ENCODE peak calls at places on chromosome 17, in four cellular contexts. Q is activated B cell treated with CpG ODN at 0.5 μM for 24 hours, X is dorsolateral prefrontal cortex, E is WERI-Rb-1. Z is an unnamed sample.

GRCh38 chr17:42819939-42820535 is 4.0 kb downstream of the BECN1 start:
- DNase-seq in Q (peak; percentile 43), X (no peak), E (peak; percentile 88), Z (peak; percentile 83)

GRCh38 chr17:28180449-28180848 is 138.0 kb downstream of the NLK start:
- DNase-seq in Q (no peak), X (no peak), E (no peak), Z (no peak)

GRCh38 chr17:44097110-44097810 is 26.2 kb downstream of the HDAC5 start:
- DNase-seq in Q (no peak), X (no peak), E (peak; percentile 75), Z (no peak)

GRCh38 chr17:59466943-59467801 is 98.2 kb upstream of the DHX40 start:
- DNase-seq in Q (no peak), X (no peak), E (no peak), Z (no peak)

GRCh38 chr17:82696916-82697807 is 1.3 kb downstream of the RAB40B start:
- DNase-seq in Q (no peak), X (no peak), E (no peak), Z (peak; percentile 33)

GRCh38 chr17:34580685-34581445 is 1.5 kb downstream of the TMEM132E start:
- DNase-seq in Q (no peak), X (peak; percentile 50), E (peak; percentile 25), Z (peak; percentile 72)

GRCh38 chr17:83007504-83008475 is 71.6 kb upstream of the METRNL start:
- DNase-seq in Q (no peak), X (no peak), E (no peak), Z (no peak)

GRCh38 chr17:35791681-35792350 is 3.6 kb downstream of the MMP28 start:
- DNase-seq in Q (no peak), X (no peak), E (no peak), Z (no peak)

GRCh38 chr17:22514315-22514714 is 822.0 kb downstream of the KCNJ18 start:
- DNase-seq in Q (no peak), X (no peak), E (no peak), Z (no peak)

GRCh38 chr17:17412331-17412730 is 64.5 kb upstream of the MED9 start:
- DNase-seq in Q (no peak), X (no peak), E (no peak), Z (no peak)

GRCh38 chr17:77343031-77343866 is 202.5 kb downstream of the SEC14L1 start:
- DNase-seq in Q (no peak), X (no peak), E (peak; percentile 1), Z (no peak)

GRCh38 chr17:76843703-76844484 is 24.3 kb upstream of the MGAT5B start:
- DNase-seq in Q (no peak), X (no peak), E (peak; percentile 82), Z (peak; percentile 55)

GRCh38 chr17:73552300-73553088 is 91.8 kb downstream of the SDK2 start:
- DNase-seq in Q (no peak), X (no peak), E (no peak), Z (no peak)

GRCh38 chr17:14784997-14785696 is 480.0 kb downstream of the PMP22 start:
- DNase-seq in Q (no peak), X (no peak), E (peak; percentile 34), Z (no peak)

GRCh38 chr17:29251969-29252866 is 5.6 kb downstream of the CRYBA1 start:
- DNase-seq in Q (no peak), X (no peak), E (no peak), Z (no peak)
- TF ChIP-seq CTCF in Q (no peak), X (peak; percentile 54), E (no peak), Z (peak; percentile 74)

GRCh38 chr17:49708515-49709161 is 874 bp upstream of the SLC35B1 start:
- DNase-seq in Q (no peak), X (no peak), E (no peak), Z (no peak)
- TF ChIP-seq CTCF in Q (no peak), X (no peak), E (peak; percentile 6), Z (no peak)

DNA sequence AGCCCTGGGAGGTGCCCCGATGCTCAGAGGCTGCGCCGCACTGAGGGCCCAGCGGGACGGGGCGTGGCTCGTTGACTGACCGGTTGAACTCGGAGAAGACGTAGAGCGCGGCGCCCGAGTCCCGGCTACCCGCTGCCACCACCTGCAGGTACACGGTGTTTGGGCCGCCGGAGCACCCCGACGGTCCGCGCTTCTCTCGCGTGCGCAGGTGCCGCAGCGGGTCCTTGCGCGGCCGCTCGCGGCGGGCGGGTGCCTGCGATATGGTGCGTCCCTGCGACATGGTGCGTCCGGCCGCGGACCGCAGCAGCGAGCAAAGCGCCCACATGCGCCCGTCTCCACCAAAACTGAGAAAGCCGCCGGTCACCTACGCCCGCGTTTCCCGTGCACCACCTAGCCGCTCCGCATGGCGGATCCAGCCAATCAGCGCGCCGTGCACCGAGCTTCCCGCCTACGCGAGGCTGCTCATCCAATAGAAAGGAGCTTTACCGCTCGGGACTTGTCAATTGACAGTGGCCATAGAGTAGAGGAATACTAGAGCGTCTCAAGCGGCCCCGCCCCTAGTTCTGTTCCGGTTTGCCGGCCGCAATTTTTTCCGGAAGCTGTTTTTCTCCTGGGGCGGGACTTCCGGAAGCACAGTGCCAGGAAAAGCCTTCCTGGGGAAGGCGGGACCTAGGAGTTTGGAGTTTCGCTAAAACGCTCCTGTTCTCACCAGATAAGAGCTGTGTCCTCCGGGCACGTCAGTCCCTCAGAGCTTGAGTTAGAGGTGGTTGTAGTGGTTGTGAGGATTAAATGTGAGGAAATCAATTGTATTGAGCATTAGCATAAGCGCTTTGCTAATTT is at the start of gene ELAC2:
- DNase-seq in Q (peak; percentile 88), X (peak; percentile 98), E (peak; percentile 96), Z (peak; percentile 94)
- TF ChIP-seq CTCF in Q (no peak), X (peak; percentile 38), E (no peak), Z (peak; percentile 21)

GRCh38 chr17:38864636-38865398 is 5.0 kb upstream of the LASP1 start:
- DNase-seq in Q (no peak), X (no peak), E (no peak), Z (no peak)
- TF ChIP-seq CTCF in Q (no peak), X (no peak), E (peak; percentile 64), Z (no peak)

DNA sequence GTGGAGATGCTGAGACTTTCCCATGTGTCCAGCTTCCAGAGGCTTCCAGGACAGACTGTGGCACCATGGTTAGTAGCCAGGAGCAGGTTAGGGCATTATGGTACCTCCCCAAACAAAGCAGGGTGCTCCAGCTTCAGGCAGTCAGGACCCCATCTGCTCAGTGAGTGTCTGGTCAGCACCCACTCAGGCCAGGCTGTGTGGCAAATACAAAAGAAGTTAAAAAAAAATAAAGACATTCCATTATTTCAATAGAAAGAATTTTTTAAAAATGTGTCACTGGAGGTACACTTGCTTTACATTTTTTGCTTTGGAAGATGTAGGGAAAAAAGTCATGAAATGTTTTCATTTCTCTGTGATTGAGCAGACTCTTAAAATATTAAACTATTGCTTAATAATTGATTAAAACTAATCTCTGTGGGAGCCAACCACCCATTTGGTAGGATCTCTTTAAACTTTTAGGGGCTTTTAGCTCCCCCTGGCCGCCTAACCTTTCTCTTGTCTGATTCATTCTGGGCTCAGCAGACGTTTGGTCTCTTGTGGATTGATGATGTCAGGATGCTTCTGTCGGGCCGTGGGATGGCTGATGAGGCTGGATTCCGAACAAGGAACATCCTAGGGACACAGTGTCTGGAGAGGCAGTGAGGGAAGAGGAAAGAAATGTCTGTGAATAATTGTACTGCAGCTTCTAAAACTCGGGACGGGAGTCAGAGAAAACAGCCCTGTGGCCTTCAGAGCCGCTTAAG is 28.4 kb upstream of the NPTX1 start:
- DNase-seq in Q (no peak), X (no peak), E (no peak), Z (peak; percentile 53)
- TF ChIP-seq CTCF in Q (no peak), X (no peak), E (no peak), Z (peak; percentile 14)

DNA sequence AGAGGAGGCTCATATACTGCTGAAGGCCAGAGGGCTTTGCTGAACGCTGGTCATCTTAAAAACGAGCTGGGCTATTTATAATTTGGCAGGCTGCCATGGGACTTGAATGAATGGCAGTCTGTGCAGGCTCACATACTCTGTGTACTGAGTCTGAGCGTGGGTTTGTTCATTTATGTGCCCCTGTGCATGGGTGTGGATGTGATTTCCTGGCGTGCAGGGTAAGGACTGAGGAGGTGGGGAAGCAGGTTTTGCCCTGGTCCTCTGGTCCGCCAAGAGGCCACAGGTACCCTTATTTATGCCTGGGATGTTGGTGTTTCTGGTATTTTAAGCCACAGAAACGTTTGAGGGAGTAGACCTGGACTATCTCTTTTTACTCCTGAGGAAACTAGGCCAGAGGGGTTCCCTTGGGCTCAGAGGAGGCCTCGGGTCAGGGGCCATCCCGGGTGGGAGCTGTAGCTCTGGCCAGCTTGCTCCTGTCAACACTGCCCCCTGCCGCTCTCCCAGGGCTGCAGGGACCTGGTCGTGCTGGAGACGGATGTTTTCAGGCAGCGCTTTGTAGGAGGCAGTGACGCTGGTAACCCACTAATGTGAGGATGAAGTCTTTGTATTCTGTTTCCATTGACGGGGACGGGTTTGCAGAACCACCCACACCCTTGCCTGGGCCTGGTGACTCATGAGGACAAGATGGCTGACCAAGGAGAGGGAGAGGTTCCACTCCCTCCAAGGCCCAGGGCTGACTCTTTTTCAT is 184.4 kb downstream of the MSI2 start:
- DNase-seq in Q (no peak), X (peak; percentile 73), E (peak; percentile 74), Z (peak; percentile 75)
- TF ChIP-seq CTCF in Q (no peak), X (peak; percentile 69), E (peak; percentile 66), Z (peak; percentile 27)

DNA sequence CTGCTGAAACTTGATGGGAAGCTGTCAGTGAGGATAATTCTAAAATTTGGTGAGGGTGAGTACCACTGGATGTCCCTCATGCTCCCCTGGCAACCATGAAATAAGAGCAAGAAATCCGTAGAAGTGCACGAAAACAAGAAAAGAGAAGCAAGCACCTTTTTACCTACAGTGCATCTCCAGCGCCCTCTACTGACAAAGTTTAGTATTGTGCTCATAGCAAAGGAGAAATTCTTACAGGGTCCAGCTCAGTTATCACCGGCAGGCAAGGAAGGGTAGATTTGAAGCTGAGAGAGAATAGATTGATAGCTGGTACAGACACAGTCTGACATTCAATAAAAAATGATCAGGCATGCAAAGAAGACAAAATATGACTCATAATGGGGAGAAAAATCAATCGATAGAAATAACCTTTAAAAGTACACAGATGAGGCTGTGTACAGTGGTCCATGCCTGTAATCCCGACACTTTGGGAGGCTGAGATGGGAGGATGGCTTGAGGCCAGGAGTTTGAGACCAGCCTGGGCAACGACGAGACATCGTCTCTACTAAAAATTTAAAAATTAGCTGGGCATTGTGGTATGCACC is 28.3 kb upstream of the TEX2 start:
- DNase-seq in Q (no peak), X (no peak), E (peak; percentile 24), Z (no peak)
- TF ChIP-seq CTCF in Q (no peak), X (no peak), E (peak; percentile 62), Z (peak; percentile 59)

DNA sequence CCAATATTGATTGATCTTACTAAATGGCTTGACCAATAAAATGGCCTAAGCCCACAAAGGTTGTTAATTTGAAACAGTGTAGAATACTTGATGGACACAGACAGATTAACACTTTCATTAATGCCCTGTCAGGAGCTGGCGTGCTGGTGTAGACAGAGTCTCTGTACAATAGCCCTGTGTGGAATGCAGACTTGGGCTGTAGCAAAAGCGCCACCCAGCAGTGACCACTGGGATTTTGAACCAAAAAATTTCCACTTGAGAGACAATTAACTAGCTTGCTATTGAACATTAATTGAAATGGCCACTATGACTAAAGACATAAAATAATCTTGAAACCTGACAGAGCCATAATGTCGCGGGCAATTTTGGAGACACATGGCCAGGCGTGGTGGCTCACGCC is 19.7 kb upstream of the GUCY2D start:
- DNase-seq in Q (no peak), X (no peak), E (peak; percentile 20), Z (no peak)
- TF ChIP-seq CTCF in Q (no peak), X (no peak), E (peak; percentile 20), Z (no peak)

Z was measured in glutamatergic neuron.